ENCODE peak calls at places on chromosomes 4 and X, in seven cellular contexts. One of them, this sample, is unnamed.

GRCh38 chr4:73257242-73257994 is 1.2 kb downstream of the ANKRD17 start:
- DNase-seq in KG1: peak
- DNase-seq in foreskin fibroblast: peak
- DNase-seq in stimulated activated CD4-positive, alpha-beta T cell treated with anti-CD3 and anti-CD28 coated beads, Interleukin-2, amount 100 ng/mL, for 4 hours: peak
- DNase-seq in NAMALWA: peak
- DNase-seq in cardiac muscle cell: peak
- DNase-seq in thoracic aorta: peak
- DNase-seq in this sample: peak

GRCh38 chr4:118586357-118586790 is 98.8 kb upstream of the METTL14 start:
- DNase-seq in KG1: no peak
- DNase-seq in stimulated activated CD4-positive, alpha-beta T cell treated with anti-CD3 and anti-CD28 coated beads, Interleukin-2, amount 100 ng/mL, for 4 hours: no peak
- DNase-seq in cardiac muscle cell: no peak
- DNase-seq in foreskin fibroblast: no peak
- DNase-seq in NAMALWA: no peak
- DNase-seq in thoracic aorta: no peak
- DNase-seq in this sample: peak

GRCh38 chrX:17968367-17968766 is 107.3 kb upstream of the RAI2 start:
- DNase-seq in cardiac muscle cell: no peak
- DNase-seq in KG1: no peak
- DNase-seq in foreskin fibroblast: no peak
- DNase-seq in stimulated activated CD4-positive, alpha-beta T cell treated with anti-CD3 and anti-CD28 coated beads, Interleukin-2, amount 100 ng/mL, for 4 hours: no peak
- DNase-seq in thoracic aorta: no peak
- DNase-seq in NAMALWA: no peak
- DNase-seq in this sample: no peak

GRCh38 chr4:61200195-61200990 is at the start of gene ADGRL3:
- DNase-seq in cardiac muscle cell: peak
- DNase-seq in KG1: no peak
- DNase-seq in stimulated activated CD4-positive, alpha-beta T cell treated with anti-CD3 and anti-CD28 coated beads, Interleukin-2, amount 100 ng/mL, for 4 hours: no peak
- DNase-seq in foreskin fibroblast: peak
- DNase-seq in NAMALWA: no peak
- DNase-seq in thoracic aorta: no peak
- DNase-seq in this sample: peak

GRCh38 chr4:8666581-8666980 is 74.0 kb downstream of the CPZ start:
- DNase-seq in cardiac muscle cell: no peak
- DNase-seq in foreskin fibroblast: no peak
- DNase-seq in stimulated activated CD4-positive, alpha-beta T cell treated with anti-CD3 and anti-CD28 coated beads, Interleukin-2, amount 100 ng/mL, for 4 hours: no peak
- DNase-seq in KG1: no peak
- DNase-seq in thoracic aorta: no peak
- DNase-seq in NAMALWA: no peak
- DNase-seq in this sample: no peak

GRCh38 chr4:76250962-76251361 is 559 bp upstream of the FAM47E start:
- DNase-seq in foreskin fibroblast: no peak
- DNase-seq in stimulated activated CD4-positive, alpha-beta T cell treated with anti-CD3 and anti-CD28 coated beads, Interleukin-2, amount 100 ng/mL, for 4 hours: no peak
- DNase-seq in NAMALWA: no peak
- DNase-seq in KG1: no peak
- DNase-seq in thoracic aorta: no peak
- DNase-seq in cardiac muscle cell: no peak
- DNase-seq in this sample: no peak

GRCh38 chrX:15946783-15947550 is 92.4 kb upstream of the AP1S2 start:
- DNase-seq in cardiac muscle cell: no peak
- DNase-seq in thoracic aorta: no peak
- DNase-seq in stimulated activated CD4-positive, alpha-beta T cell treated with anti-CD3 and anti-CD28 coated beads, Interleukin-2, amount 100 ng/mL, for 4 hours: no peak
- DNase-seq in NAMALWA: no peak
- DNase-seq in foreskin fibroblast: peak
- DNase-seq in KG1: no peak
- DNase-seq in this sample: no peak

GRCh38 chrX:103674531-103675454 is 11.7 kb downstream of the MORF4L2 start:
- DNase-seq in foreskin fibroblast: no peak
- DNase-seq in stimulated activated CD4-positive, alpha-beta T cell treated with anti-CD3 and anti-CD28 coated beads, Interleukin-2, amount 100 ng/mL, for 4 hours: no peak
- DNase-seq in cardiac muscle cell: no peak
- DNase-seq in NAMALWA: no peak
- DNase-seq in KG1: no peak
- DNase-seq in thoracic aorta: no peak
- DNase-seq in this sample: no peak

GRCh38 chrX:7709845-7710244 is 133.1 kb upstream of the VCX start:
- DNase-seq in KG1: no peak
- DNase-seq in thoracic aorta: no peak
- DNase-seq in NAMALWA: no peak
- DNase-seq in foreskin fibroblast: no peak
- DNase-seq in stimulated activated CD4-positive, alpha-beta T cell treated with anti-CD3 and anti-CD28 coated beads, Interleukin-2, amount 100 ng/mL, for 4 hours: no peak
- DNase-seq in cardiac muscle cell: no peak
- DNase-seq in this sample: no peak

GRCh38 chr4:184417802-184418511 is 56.4 kb downstream of the IRF2 start:
- DNase-seq in cardiac muscle cell: no peak
- DNase-seq in thoracic aorta: no peak
- DNase-seq in NAMALWA: peak
- DNase-seq in foreskin fibroblast: peak
- DNase-seq in KG1: no peak
- DNase-seq in stimulated activated CD4-positive, alpha-beta T cell treated with anti-CD3 and anti-CD28 coated beads, Interleukin-2, amount 100 ng/mL, for 4 hours: peak
- DNase-seq in this sample: no peak

GRCh38 chrX:20857746-20858145 is 516.5 kb upstream of the CNKSR2 start:
- DNase-seq in stimulated activated CD4-positive, alpha-beta T cell treated with anti-CD3 and anti-CD28 coated beads, Interleukin-2, amount 100 ng/mL, for 4 hours: no peak
- DNase-seq in thoracic aorta: no peak
- DNase-seq in KG1: no peak
- DNase-seq in NAMALWA: no peak
- DNase-seq in foreskin fibroblast: peak
- DNase-seq in cardiac muscle cell: no peak
- DNase-seq in this sample: no peak

GRCh38 chrX:37926700-37927099 is 79.3 kb upstream of the DYNLT3 start:
- DNase-seq in KG1: no peak
- DNase-seq in stimulated activated CD4-positive, alpha-beta T cell treated with anti-CD3 and anti-CD28 coated beads, Interleukin-2, amount 100 ng/mL, for 4 hours: no peak
- DNase-seq in cardiac muscle cell: peak
- DNase-seq in NAMALWA: peak
- DNase-seq in thoracic aorta: no peak
- DNase-seq in foreskin fibroblast: peak
- DNase-seq in this sample: no peak

GRCh38 chr4:101791189-101791572 is 651 bp downstream of the BANK1 start:
- DNase-seq in foreskin fibroblast: no peak
- DNase-seq in stimulated activated CD4-positive, alpha-beta T cell treated with anti-CD3 and anti-CD28 coated beads, Interleukin-2, amount 100 ng/mL, for 4 hours: no peak
- DNase-seq in KG1: no peak
- DNase-seq in NAMALWA: no peak
- DNase-seq in thoracic aorta: no peak
- DNase-seq in cardiac muscle cell: no peak
- DNase-seq in this sample: no peak

GRCh38 chr4:38979511-38980230 is 52.5 kb downstream of the TMEM156 start:
- DNase-seq in foreskin fibroblast: no peak
- DNase-seq in stimulated activated CD4-positive, alpha-beta T cell treated with anti-CD3 and anti-CD28 coated beads, Interleukin-2, amount 100 ng/mL, for 4 hours: no peak
- DNase-seq in cardiac muscle cell: no peak
- DNase-seq in KG1: no peak
- DNase-seq in thoracic aorta: no peak
- DNase-seq in NAMALWA: no peak
- DNase-seq in this sample: no peak

GRCh38 chr4:158805628-158806471 is 37.0 kb downstream of the FNIP2 start:
- DNase-seq in cardiac muscle cell: peak
- DNase-seq in foreskin fibroblast: peak
- DNase-seq in thoracic aorta: no peak
- DNase-seq in KG1: no peak
- DNase-seq in stimulated activated CD4-positive, alpha-beta T cell treated with anti-CD3 and anti-CD28 coated beads, Interleukin-2, amount 100 ng/mL, for 4 hours: no peak
- DNase-seq in NAMALWA: no peak
- DNase-seq in this sample: no peak

GRCh38 chr4:526189-526909 is 27.3 kb downstream of the PIGG start:
- DNase-seq in stimulated activated CD4-positive, alpha-beta T cell treated with anti-CD3 and anti-CD28 coated beads, Interleukin-2, amount 100 ng/mL, for 4 hours: no peak
- DNase-seq in cardiac muscle cell: no peak
- DNase-seq in KG1: no peak
- DNase-seq in thoracic aorta: no peak
- DNase-seq in foreskin fibroblast: no peak
- DNase-seq in NAMALWA: no peak
- DNase-seq in this sample: no peak

GRCh38 chr4:2637956-2638552 is 101.6 kb downstream of the FAM193A start:
- DNase-seq in KG1: no peak
- DNase-seq in NAMALWA: no peak
- DNase-seq in thoracic aorta: no peak
- DNase-seq in cardiac muscle cell: no peak
- DNase-seq in foreskin fibroblast: no peak
- DNase-seq in stimulated activated CD4-positive, alpha-beta T cell treated with anti-CD3 and anti-CD28 coated beads, Interleukin-2, amount 100 ng/mL, for 4 hours: no peak
- DNase-seq in this sample: peak

GRCh38 chr4:184940500-184940899 is 77.8 kb upstream of the HELT start:
- DNase-seq in NAMALWA: no peak
- DNase-seq in cardiac muscle cell: no peak
- DNase-seq in KG1: no peak
- DNase-seq in thoracic aorta: no peak
- DNase-seq in stimulated activated CD4-positive, alpha-beta T cell treated with anti-CD3 and anti-CD28 coated beads, Interleukin-2, amount 100 ng/mL, for 4 hours: no peak
- DNase-seq in foreskin fibroblast: no peak
- DNase-seq in this sample: no peak

GRCh38 chr4:186657766-186658165 is 65.9 kb downstream of the FAT1 start:
- DNase-seq in KG1: no peak
- DNase-seq in cardiac muscle cell: no peak
- DNase-seq in stimulated activated CD4-positive, alpha-beta T cell treated with anti-CD3 and anti-CD28 coated beads, Interleukin-2, amount 100 ng/mL, for 4 hours: no peak
- DNase-seq in thoracic aorta: no peak
- DNase-seq in NAMALWA: no peak
- DNase-seq in foreskin fibroblast: peak
- DNase-seq in this sample: no peak

GRCh38 chrX:43552166-43552565 is 103.9 kb upstream of the MAOA start:
- DNase-seq in stimulated activated CD4-positive, alpha-beta T cell treated with anti-CD3 and anti-CD28 coated beads, Interleukin-2, amount 100 ng/mL, for 4 hours: no peak
- DNase-seq in cardiac muscle cell: no peak
- DNase-seq in NAMALWA: no peak
- DNase-seq in foreskin fibroblast: no peak
- DNase-seq in thoracic aorta: no peak
- DNase-seq in KG1: no peak
- DNase-seq in this sample: no peak

GRCh38 chr4:152620915-152621314 is 58.9 kb downstream of the TMEM154 start:
- DNase-seq in NAMALWA: no peak
- DNase-seq in stimulated activated CD4-positive, alpha-beta T cell treated with anti-CD3 and anti-CD28 coated beads, Interleukin-2, amount 100 ng/mL, for 4 hours: no peak
- DNase-seq in foreskin fibroblast: no peak
- DNase-seq in KG1: no peak
- DNase-seq in cardiac muscle cell: no peak
- DNase-seq in thoracic aorta: no peak
- DNase-seq in this sample: no peak

GRCh38 chr4:92091335-92091734 is 212.4 kb upstream of the GRID2 start:
- DNase-seq in cardiac muscle cell: no peak
- DNase-seq in NAMALWA: peak
- DNase-seq in thoracic aorta: no peak
- DNase-seq in foreskin fibroblast: no peak
- DNase-seq in stimulated activated CD4-positive, alpha-beta T cell treated with anti-CD3 and anti-CD28 coated beads, Interleukin-2, amount 100 ng/mL, for 4 hours: no peak
- DNase-seq in KG1: no peak
- DNase-seq in this sample: no peak